ENCODE peak calls at places on chromosomes 1 and 21, in five cellular contexts. N is AML-193, Y is spleen, T is SK-MEL-5, Q is fibroblast of pulmonary artery. D is an unnamed sample.

GRCh38 chr1:43968348-43968948 is 1.4 kb upstream of the DPH2 start:
- DNase-seq in N (peak), Y (no peak), T (no peak), Q (peak), D (peak)

GRCh38 chr1:3773572-3774502 is 1.3 kb downstream of the SMIM1 start:
- DNase-seq in N (no peak), Y (no peak), T (no peak), Q (no peak), D (no peak)

GRCh38 chr1:185479781-185480180 is 162.7 kb upstream of the IVNS1ABP start:
- DNase-seq in N (no peak), Y (no peak), T (peak), Q (no peak), D (no peak)

GRCh38 chr1:14672030-14672429 is 73.5 kb downstream of the KAZN start:
- DNase-seq in N (no peak), Y (no peak), T (no peak), Q (no peak), D (no peak)

GRCh38 chr1:204780682-204781081 is 90.0 kb upstream of the NFASC start:
- DNase-seq in N (no peak), Y (no peak), T (no peak), Q (no peak), D (no peak)

GRCh38 chr1:197921235-197922069 is 4.3 kb downstream of the LHX9 start:
- DNase-seq in N (no peak), Y (no peak), T (no peak), Q (no peak), D (no peak)

GRCh38 chr1:10431065-10431730 is 965 bp downstream of the CENPS start:
- DNase-seq in N (no peak), Y (no peak), T (no peak), Q (no peak), D (peak)

GRCh38 chr1:152047607-152047953 is 10.8 kb upstream of the S100A11 start:
- DNase-seq in N (no peak), Y (no peak), T (no peak), Q (no peak), D (no peak)

GRCh38 chr1:152679454-152679853 is 4.4 kb downstream of the LCE2C start:
- DNase-seq in N (no peak), Y (no peak), T (no peak), Q (no peak), D (no peak)

GRCh38 chr1:227789042-227789880 is 26.2 kb upstream of the PRSS38 start:
- DNase-seq in N (no peak), Y (peak), T (no peak), Q (no peak), D (no peak)

GRCh38 chr1:175599212-175599681 is 144.1 kb downstream of the TNR start:
- DNase-seq in N (no peak), Y (peak), T (no peak), Q (no peak), D (no peak)

GRCh38 chr1:5990913-5991783 is 1.1 kb downstream of the NPHP4 start:
- DNase-seq in N (no peak), Y (peak), T (peak), Q (peak), D (peak)

GRCh38 chr1:30147188-30147587 is 576.2 kb downstream of the MATN1 start:
- DNase-seq in N (no peak), Y (no peak), T (no peak), Q (no peak), D (no peak)

GRCh38 chr1:35305383-35305782 is 36.9 kb downstream of the ZMYM4 start:
- DNase-seq in N (no peak), Y (no peak), T (no peak), Q (no peak), D (no peak)

GRCh38 chr21:21007606-21008005 is 9.4 kb downstream of the NCAM2 start:
- DNase-seq in N (no peak), Y (no peak), T (no peak), Q (no peak), D (no peak)

GRCh38 chr1:195082183-195082582 is 1526.1 kb downstream of the KCNT2 start:
- DNase-seq in N (no peak), Y (no peak), T (no peak), Q (peak), D (no peak)

GRCh38 chr1:20440785-20441200 is 45.2 kb downstream of the CAMK2N1 start:
- DNase-seq in N (no peak), Y (no peak), T (peak), Q (peak), D (no peak)

GRCh38 chr1:231165371-231165770 is 3.5 kb downstream of the TRIM67 start:
- DNase-seq in N (no peak), Y (no peak), T (no peak), Q (peak), D (no peak)

GRCh38 chr1:31122779-31123178 is 57.3 kb upstream of the PUM1 start:
- DNase-seq in N (no peak), Y (no peak), T (no peak), Q (peak), D (no peak)

GRCh38 chr21:28150021-28150420 is 842.7 kb downstream of the LTN1 start:
- DNase-seq in N (no peak), Y (no peak), T (no peak), Q (no peak), D (no peak)

GRCh38 chr21:31124005-31124404 is 85.7 kb upstream of the KRTAP19-8 start:
- DNase-seq in N (peak), Y (no peak), T (no peak), Q (no peak), D (peak)

GRCh38 chr1:172431721-172432192 is 11.3 kb downstream of the C1orf105 start:
- DNase-seq in N (no peak), Y (no peak), T (no peak), Q (no peak), D (no peak)

GRCh38 chr1:196689001-196689400 is 37.2 kb downstream of the CFH start:
- DNase-seq in N (no peak), Y (no peak), T (peak), Q (no peak), D (no peak)

GRCh38 chr1:39995973-39996393 is 41.0 kb downstream of the MFSD2A start:
- DNase-seq in N (no peak), Y (no peak), T (no peak), Q (no peak), D (no peak)

GRCh38 chr1:66291047-66291864 is 242.7 kb upstream of the SGIP1 start:
- DNase-seq in N (no peak), Y (no peak), T (peak), Q (no peak), D (no peak)

GRCh38 chr1:29083318-29084195 is 40.1 kb downstream of the TMEM200B start:
- DNase-seq in N (no peak), Y (no peak), T (no peak), Q (no peak), D (no peak)

GRCh38 chr1:17687125-17687524 is 68.0 kb upstream of the ACTL8 start:
- DNase-seq in N (no peak), Y (no peak), T (no peak), Q (no peak), D (no peak)

GRCh38 chr1:71081697-71082080 is 854 bp upstream of the ZRANB2 start:
- DNase-seq in N (no peak), Y (peak), T (no peak), Q (no peak), D (no peak)

GRCh38 chr1:162136760-162137537 is 67.5 kb downstream of the NOS1AP start:
- DNase-seq in N (no peak), Y (no peak), T (no peak), Q (peak), D (no peak)

GRCh38 chr1:38581396-38581795 is 278.2 kb downstream of the RRAGC start:
- DNase-seq in N (no peak), Y (no peak), T (no peak), Q (no peak), D (no peak)

GRCh38 chr1:45679123-45679522 is 7.2 kb downstream of the GPBP1L1 start:
- DNase-seq in N (no peak), Y (no peak), T (no peak), Q (peak), D (peak)

GRCh38 chr21:37430184-37430821 is 63.7 kb downstream of the DYRK1A start:
- DNase-seq in N (no peak), Y (no peak), T (no peak), Q (no peak), D (no peak)

GRCh38 chr21:31282095-31282709 is 61.9 kb downstream of the TIAM1 start:
- DNase-seq in N (no peak), Y (no peak), T (no peak), Q (peak), D (no peak)

GRCh38 chr21:16709866-16710550 is 802.8 kb upstream of the CXADR start:
- DNase-seq in N (no peak), Y (no peak), T (no peak), Q (peak), D (no peak)

GRCh38 chr1:223674119-223674890 is 8.8 kb upstream of the CAPN8 start:
- DNase-seq in N (no peak), Y (no peak), T (no peak), Q (no peak), D (no peak)

GRCh38 chr21:27423073-27423472 is 456.2 kb upstream of the ADAMTS5 start:
- DNase-seq in N (no peak), Y (no peak), T (no peak), Q (peak), D (no peak)

GRCh38 chr1:212780759-212781158 is 10.8 kb downstream of the NSL1 start:
- DNase-seq in N (no peak), Y (no peak), T (no peak), Q (no peak), D (no peak)

D was measured in Kasumi-1.